ENCODE peak calls at places on chromosomes 12 and 14, in five cellular contexts. N, T, L, V and O are unnamed samples.

GRCh38 chr12:67740706-67741105 is 92.2 kb downstream of the DYRK2 start:
- DNase-seq in L (no peak), N (no peak), V (no peak), T (no peak), O (no peak)

GRCh38 chr12:91567100-91567485 is 384.5 kb upstream of the DCN start:
- DNase-seq in V (no peak), T (no peak), L (no peak), N (no peak), O (no peak)

GRCh38 chr12:86727151-86727550 is 471.0 kb upstream of the MGAT4C start:
- DNase-seq in L (no peak), N (no peak), T (no peak), V (no peak), O (no peak)

GRCh38 chr14:69921052-69921451 is 41.8 kb downstream of the SMOC1 start:
- DNase-seq in V (no peak), N (no peak), T (no peak), L (no peak), O (no peak)

GRCh38 chr12:19652391-19652790 is 213.1 kb downstream of the AEBP2 start:
- DNase-seq in T (no peak), L (no peak), V (no peak), N (no peak), O (no peak)

GRCh38 chr14:105138551-105139111 is 29.9 kb downstream of the JAG2 start:
- DNase-seq in N (no peak), L (no peak), T (no peak), V (no peak), O (no peak)

GRCh38 chr12:50004696-50005095 is 20.6 kb downstream of the RACGAP1 start:
- DNase-seq in T (no peak), V (no peak), N (no peak), L (no peak), O (no peak)

GRCh38 chr12:131527736-131528135 is 183.2 kb upstream of the SFSWAP start:
- DNase-seq in V (no peak), N (no peak), L (no peak), T (no peak), O (no peak)

GRCh38 chr14:104724981-104725771 is 1.1 kb downstream of the ADSS1 start:
- DNase-seq in L (peak), V (no peak), T (peak), N (no peak), O (peak)

GRCh38 chr14:101242442-101243385 is 318.6 kb upstream of the DIO3 start:
- DNase-seq in V (peak), N (no peak), T (no peak), L (no peak), O (no peak)

GRCh38 chr12:88865537-88865936 is 285.3 kb upstream of the KITLG start:
- DNase-seq in L (no peak), V (no peak), N (no peak), T (no peak), O (no peak)

GRCh38 chr14:68793734-68794129 is 865 bp upstream of the ZFP36L1 start:
- DNase-seq in N (no peak), V (no peak), L (no peak), T (no peak), O (no peak)

GRCh38 chr14:70921669-70922068 is 14.4 kb downstream of the PCNX1 start:
- DNase-seq in T (no peak), N (no peak), L (no peak), V (no peak), O (no peak)